ENCODE peak calls at places on chromosomes 4 and X, in seven cellular contexts. G is foreskin fibroblast, N is tibial artery, X is fibroblast of lung, P is left ventricle myocardium inferior, J is PC-9, L is adipocyte. A is an unnamed sample.

GRCh38 chr4:174461438-174462106 is 60.7 kb downstream of the HPGD start:
- DNase-seq in G (peak), P (no peak), J (no peak), N (no peak), L (peak), X (peak), A (no peak)

GRCh38 chr4:128342762-128343161 is 55.1 kb upstream of the PGRMC2 start:
- DNase-seq in P (no peak), G (no peak), X (no peak), J (no peak), L (no peak), N (no peak), A (no peak)

GRCh38 chrX:55135171-55135570 is 46.4 kb downstream of the PAGE2 start:
- DNase-seq in J (no peak), P (no peak), G (peak), L (peak), X (peak), N (peak), A (no peak)

GRCh38 chr4:147309434-147309833 is 171.5 kb upstream of the EDNRA start:
- DNase-seq in L (no peak), N (no peak), J (no peak), X (peak), P (no peak), G (no peak), A (no peak)

GRCh38 chr4:122899682-122900081 is 22.7 kb downstream of the NUDT6 start:
- DNase-seq in J (no peak), N (no peak), P (no peak), G (no peak), L (no peak), X (no peak), A (no peak)

GRCh38 chr4:156638925-156639605 is 332.5 kb downstream of the PDGFC start:
- DNase-seq in J (no peak), X (peak), N (no peak), P (no peak), L (peak), G (peak), A (peak)

GRCh38 chr4:123170843-123171242 is 225.8 kb upstream of the SPRY1 start:
- DNase-seq in J (no peak), N (no peak), X (no peak), G (no peak), L (no peak), P (no peak), A (no peak)

GRCh38 chrX:130577431-130577830 is 175.6 kb downstream of the RBMX2 start:
- DNase-seq in G (no peak), L (no peak), N (no peak), X (no peak), J (no peak), P (no peak), A (no peak)

GRCh38 chr4:156977435-156978160 is 6.0 kb upstream of the PDGFC start:
- DNase-seq in P (no peak), N (no peak), X (peak), J (no peak), L (peak), G (peak), A (peak)

GRCh38 chr4:145843148-145843547 is 95.5 kb downstream of the ZNF827 start:
- DNase-seq in X (peak), N (no peak), P (no peak), L (peak), J (no peak), G (peak), A (peak)

GRCh38 chr4:3342182-3342854 is 49.5 kb downstream of the RGS12 start:
- DNase-seq in X (peak), P (no peak), L (peak), N (no peak), J (no peak), G (peak), A (peak)

GRCh38 chr4:169956441-169956840 is 69.8 kb downstream of the MFAP3L start:
- DNase-seq in G (no peak), N (no peak), P (no peak), X (no peak), L (no peak), J (no peak), A (no peak)

GRCh38 chrX:38108364-38108763 is 102.0 kb downstream of the SYTL5 start:
- DNase-seq in G (no peak), J (no peak), P (no peak), X (no peak), N (no peak), L (no peak), A (no peak)

GRCh38 chr4:53098681-53099121 is 236.6 kb downstream of the RASL11B start:
- DNase-seq in G (peak), X (peak), J (no peak), N (no peak), L (peak), P (no peak), A (peak)

GRCh38 chr4:67871867-67872266 is 11.9 kb downstream of the TMPRSS11D start:
- DNase-seq in N (no peak), X (peak), P (no peak), J (no peak), G (peak), L (peak), A (no peak)

GRCh38 chrX:68692651-68693050 is 45.2 kb downstream of the STARD8 start:
- DNase-seq in L (no peak), J (no peak), X (no peak), P (no peak), N (no peak), G (peak), A (no peak)

DNA sequence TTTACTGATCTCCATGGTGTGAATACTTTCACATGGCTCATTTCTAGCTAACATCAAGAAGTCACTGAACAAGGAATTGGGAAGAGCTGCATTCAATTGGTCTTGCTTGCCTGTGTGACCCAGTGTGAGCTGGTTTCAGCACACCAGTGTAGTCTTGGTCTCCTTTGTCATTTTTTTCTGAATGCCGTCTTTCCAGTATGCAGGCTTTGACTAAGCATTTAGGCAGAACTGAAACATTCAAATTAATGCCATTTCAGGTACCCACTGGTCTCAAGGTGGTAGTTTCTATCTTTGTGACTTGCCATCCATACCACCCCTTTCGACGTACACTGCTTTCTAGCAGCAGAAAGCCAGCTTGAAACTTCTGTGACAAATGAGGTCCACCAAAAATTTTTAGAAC is 550.5 kb upstream of the BOD1L1 start:
- DNase-seq in X (no peak), J (no peak), N (no peak), L (no peak), G (no peak), P (no peak), A (no peak)
- H3K4me3 ChIP-seq in X (no peak), J (no peak), N (no peak), L (no peak), G (no peak), P (no peak), A (no peak)

GRCh38 chr4:100569196-100569595 is 51.4 kb upstream of the EMCN start:
- DNase-seq in X (no peak), J (no peak), N (no peak), L (no peak), P (no peak), G (no peak), A (no peak)

GRCh38 chr4:100566396-100566795 is 48.6 kb upstream of the EMCN start:
- DNase-seq in X (no peak), L (no peak), G (no peak), J (no peak), P (no peak), N (no peak), A (no peak)
- H3K4me3 ChIP-seq in X (no peak), L (no peak), G (no peak), J (no peak), P (no peak), N (no peak), A (no peak)

GRCh38 chr4:110055014-110055768 is 142.5 kb downstream of the EGF start:
- DNase-seq in X (no peak), G (peak), N (no peak), J (no peak), L (peak), P (no peak), A (no peak)
- H3K4me3 ChIP-seq in X (no peak), G (no peak), N (no peak), J (no peak), L (no peak), P (no peak), A (no peak)

GRCh38 chr4:150080875-150081274 is 2.6 kb downstream of the DCLK2 start:
- DNase-seq in X (no peak), L (no peak), P (no peak), G (no peak), N (no peak), J (no peak), A (no peak)
- H3K4me3 ChIP-seq in X (no peak), L (no peak), P (peak), G (peak), N (no peak), J (no peak), A (peak)

GRCh38 chr4:25030283-25031076 is at the start of gene LGI2:
- DNase-seq in G (peak), L (peak), P (peak), X (no peak), J (no peak), N (peak), A (no peak)
- H3K4me3 ChIP-seq in G (peak), L (peak), P (peak), X (no peak), J (no peak), N (peak), A (peak)

A was measured in skeletal muscle cell.